ENCODE peak calls at places on chromosomes 2 and 18, in six cellular contexts. One of them, this sample, is unnamed.

GRCh38 chr2:2848198-2848597 is 517.1 kb upstream of the MYT1L start:
- DNase-seq in pancreas: no peak
- DNase-seq in mammary epithelial cell: no peak
- DNase-seq in colonic mucosa: no peak
- DNase-seq in upper lobe of left lung: no peak
- DNase-seq in ovary: no peak
- DNase-seq in this sample: no peak

GRCh38 chr2:75592028-75592427 is 31.3 kb upstream of the EVA1A start:
- DNase-seq in mammary epithelial cell: peak
- DNase-seq in ovary: no peak
- DNase-seq in colonic mucosa: no peak
- DNase-seq in upper lobe of left lung: no peak
- DNase-seq in pancreas: no peak
- DNase-seq in this sample: peak

GRCh38 chr2:1538663-1539062 is 125.4 kb downstream of the TPO start:
- DNase-seq in colonic mucosa: no peak
- DNase-seq in pancreas: no peak
- DNase-seq in mammary epithelial cell: no peak
- DNase-seq in ovary: no peak
- DNase-seq in upper lobe of left lung: no peak
- DNase-seq in this sample: peak

GRCh38 chr2:3059111-3059990 is 318.3 kb downstream of the EIPR1 start:
- DNase-seq in colonic mucosa: no peak
- DNase-seq in mammary epithelial cell: no peak
- DNase-seq in ovary: no peak
- DNase-seq in pancreas: no peak
- DNase-seq in upper lobe of left lung: no peak
- DNase-seq in this sample: no peak

GRCh38 chr2:207484444-207485391 is 45.0 kb upstream of the CREB1 start:
- DNase-seq in pancreas: no peak
- DNase-seq in colonic mucosa: no peak
- DNase-seq in mammary epithelial cell: no peak
- DNase-seq in ovary: no peak
- DNase-seq in upper lobe of left lung: no peak
- DNase-seq in this sample: no peak

GRCh38 chr2:240143801-240144648 is 3.6 kb upstream of the OTOS start:
- DNase-seq in upper lobe of left lung: peak
- DNase-seq in ovary: peak
- DNase-seq in mammary epithelial cell: no peak
- DNase-seq in pancreas: peak
- DNase-seq in colonic mucosa: peak
- DNase-seq in this sample: peak

GRCh38 chr18:48412339-48412929 is 3.3 kb upstream of the ZBTB7C start:
- DNase-seq in pancreas: no peak
- DNase-seq in ovary: no peak
- DNase-seq in upper lobe of left lung: no peak
- DNase-seq in colonic mucosa: peak
- DNase-seq in mammary epithelial cell: no peak
- DNase-seq in this sample: peak

GRCh38 chr2:27720004-27720551 is 51.4 kb upstream of the MRPL33 start:
- DNase-seq in pancreas: no peak
- DNase-seq in upper lobe of left lung: peak
- DNase-seq in colonic mucosa: no peak
- DNase-seq in ovary: no peak
- DNase-seq in mammary epithelial cell: peak
- DNase-seq in this sample: peak

GRCh38 chr2:222319576-222320440 is 21.0 kb upstream of the PAX3 start:
- DNase-seq in ovary: no peak
- DNase-seq in pancreas: peak
- DNase-seq in colonic mucosa: peak
- DNase-seq in mammary epithelial cell: peak
- DNase-seq in upper lobe of left lung: peak
- DNase-seq in this sample: peak

GRCh38 chr2:160928854-160929301 is 231.3 kb upstream of the TANK start:
- DNase-seq in mammary epithelial cell: peak
- DNase-seq in upper lobe of left lung: no peak
- DNase-seq in ovary: no peak
- DNase-seq in pancreas: no peak
- DNase-seq in colonic mucosa: no peak
- DNase-seq in this sample: peak

GRCh38 chr2:202762546-202762945 is 109.0 kb downstream of the ICA1L start:
- DNase-seq in upper lobe of left lung: no peak
- DNase-seq in colonic mucosa: no peak
- DNase-seq in ovary: no peak
- DNase-seq in mammary epithelial cell: no peak
- DNase-seq in pancreas: no peak
- DNase-seq in this sample: no peak

DNA sequence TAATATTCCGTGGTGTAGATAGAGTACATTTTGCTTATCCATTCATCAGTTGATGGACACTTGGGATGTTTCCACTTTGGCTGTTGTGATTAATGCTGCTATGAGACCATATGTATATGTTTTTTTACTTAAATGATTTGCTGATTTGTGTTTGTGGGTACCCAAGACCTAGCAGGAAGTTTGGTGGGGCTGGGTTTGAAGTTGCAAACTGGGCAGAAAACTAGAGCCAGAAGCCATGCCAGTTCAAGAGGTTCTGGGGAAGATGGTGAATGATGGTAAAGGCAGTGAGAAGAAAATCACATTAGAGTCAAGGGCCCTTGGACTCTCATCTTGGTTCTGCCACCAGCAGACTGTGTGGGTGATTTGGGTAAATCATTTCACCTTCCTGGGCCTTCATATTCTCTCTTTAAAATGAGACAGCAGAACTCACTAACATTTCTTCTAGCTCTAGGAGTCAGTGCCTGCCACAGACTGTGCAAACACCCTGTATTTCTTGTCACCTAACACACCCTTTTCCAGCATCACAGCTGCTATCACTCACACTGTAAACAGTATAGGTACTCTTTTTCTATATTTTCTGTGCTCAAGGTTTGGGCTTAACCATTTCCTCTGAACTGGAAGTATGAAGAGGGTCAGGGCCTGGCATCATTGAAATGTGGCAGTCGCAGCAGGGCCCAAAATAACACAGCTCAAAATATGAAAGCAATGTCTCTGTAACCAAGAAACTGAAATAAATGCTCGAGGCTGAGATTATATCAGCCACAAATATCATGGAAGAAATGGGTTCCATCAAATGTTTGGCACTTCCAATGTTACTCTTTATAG is 8.3 kb upstream of the CTLA4 start:
- DNase-seq in colonic mucosa: no peak
- DNase-seq in pancreas: no peak
- DNase-seq in upper lobe of left lung: no peak
- DNase-seq in ovary: no peak
- DNase-seq in mammary epithelial cell: no peak
- DNase-seq in this sample: no peak
- H3K27ac ChIP-seq in colonic mucosa: no peak
- H3K27ac ChIP-seq in pancreas: no peak
- H3K27ac ChIP-seq in upper lobe of left lung: no peak
- H3K27ac ChIP-seq in ovary: no peak
- H3K27ac ChIP-seq in mammary epithelial cell: no peak
- H3K27ac ChIP-seq in this sample: no peak

GRCh38 chr2:234414591-234414990 is 82.3 kb downstream of the ARL4C start:
- DNase-seq in pancreas: no peak
- DNase-seq in ovary: no peak
- DNase-seq in colonic mucosa: no peak
- DNase-seq in mammary epithelial cell: no peak
- DNase-seq in upper lobe of left lung: no peak
- DNase-seq in this sample: no peak

GRCh38 chr2:234411793-234412192 is 85.1 kb downstream of the ARL4C start:
- DNase-seq in ovary: no peak
- DNase-seq in mammary epithelial cell: no peak
- DNase-seq in pancreas: no peak
- DNase-seq in colonic mucosa: no peak
- DNase-seq in upper lobe of left lung: no peak
- DNase-seq in this sample: no peak

GRCh38 chr2:234419726-234420125 is 77.2 kb downstream of the ARL4C start:
- DNase-seq in ovary: no peak
- DNase-seq in colonic mucosa: no peak
- DNase-seq in mammary epithelial cell: no peak
- DNase-seq in pancreas: no peak
- DNase-seq in upper lobe of left lung: no peak
- DNase-seq in this sample: no peak

GRCh38 chr2:234412726-234413125 is 84.2 kb downstream of the ARL4C start:
- DNase-seq in mammary epithelial cell: peak
- DNase-seq in pancreas: no peak
- DNase-seq in colonic mucosa: peak
- DNase-seq in upper lobe of left lung: no peak
- DNase-seq in ovary: no peak
- DNase-seq in this sample: peak

DNA sequence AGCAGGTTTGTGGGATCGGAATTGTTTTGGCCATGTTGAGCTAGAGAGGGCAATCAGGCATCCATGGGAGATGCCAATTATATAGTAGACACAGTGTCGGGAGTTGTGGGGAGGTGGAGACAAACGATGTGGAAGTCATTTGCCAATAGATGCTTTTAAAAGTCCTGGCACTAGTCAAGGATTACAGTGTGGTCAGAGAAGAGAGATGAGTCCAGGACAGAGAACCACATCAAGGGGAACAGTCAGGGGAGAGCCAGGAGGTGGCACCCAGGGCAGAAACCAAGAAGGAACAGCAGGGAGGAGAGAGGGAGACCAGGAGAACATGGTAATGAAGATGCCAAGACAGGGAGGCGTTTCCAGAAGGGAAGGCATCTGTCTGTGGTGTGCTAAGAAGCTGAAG is 81.2 kb downstream of the ARL4C start:
- DNase-seq in mammary epithelial cell: no peak
- DNase-seq in pancreas: no peak
- DNase-seq in ovary: no peak
- DNase-seq in upper lobe of left lung: no peak
- DNase-seq in colonic mucosa: no peak
- DNase-seq in this sample: no peak
- H3K27ac ChIP-seq in mammary epithelial cell: no peak
- H3K27ac ChIP-seq in pancreas: no peak
- H3K27ac ChIP-seq in ovary: no peak
- H3K27ac ChIP-seq in upper lobe of left lung: no peak
- H3K27ac ChIP-seq in colonic mucosa: no peak
- H3K27ac ChIP-seq in this sample: no peak

GRCh38 chr2:96114546-96114902 is 1.8 kb downstream of the ADRA2B start:
- DNase-seq in mammary epithelial cell: no peak
- DNase-seq in pancreas: peak
- DNase-seq in ovary: no peak
- DNase-seq in colonic mucosa: no peak
- DNase-seq in upper lobe of left lung: no peak
- DNase-seq in this sample: no peak
- H3K27ac ChIP-seq in mammary epithelial cell: no peak
- H3K27ac ChIP-seq in pancreas: no peak
- H3K27ac ChIP-seq in ovary: no peak
- H3K27ac ChIP-seq in colonic mucosa: no peak
- H3K27ac ChIP-seq in upper lobe of left lung: no peak
- H3K27ac ChIP-seq in this sample: no peak

DNA sequence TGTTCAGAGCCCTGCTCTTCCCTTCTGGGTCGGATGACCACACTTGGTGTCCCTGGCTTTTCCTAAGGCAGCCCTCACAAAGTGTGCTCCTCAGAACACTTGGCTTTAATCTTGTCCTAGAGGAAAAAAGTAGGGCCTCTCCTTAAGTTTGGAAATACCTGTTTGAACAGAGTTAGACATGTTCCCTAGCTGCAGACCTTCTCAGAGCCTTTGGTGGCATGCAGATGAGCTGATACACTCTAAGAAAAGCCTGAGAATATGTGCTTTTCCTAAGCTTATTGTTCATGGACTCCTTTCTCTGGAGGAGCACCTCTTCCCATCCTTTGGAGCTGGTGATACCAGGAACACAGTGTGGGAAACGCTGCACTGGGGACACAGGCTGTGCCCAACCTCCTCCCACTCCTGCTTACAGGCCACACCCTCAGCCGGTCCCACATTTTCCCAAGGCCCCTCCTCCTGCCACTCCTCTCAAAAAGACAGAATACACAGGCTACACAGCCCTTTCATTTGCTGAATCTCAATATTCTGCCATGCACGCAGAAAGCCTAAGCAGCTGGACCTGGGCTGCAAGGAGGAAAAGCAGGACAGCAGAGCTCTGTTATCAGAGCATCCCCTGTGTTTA is 443.6 kb downstream of the NBAS start:
- DNase-seq in colonic mucosa: no peak
- DNase-seq in ovary: no peak
- DNase-seq in pancreas: no peak
- DNase-seq in mammary epithelial cell: no peak
- DNase-seq in upper lobe of left lung: no peak
- DNase-seq in this sample: no peak
- H3K27ac ChIP-seq in colonic mucosa: no peak
- H3K27ac ChIP-seq in ovary: no peak
- H3K27ac ChIP-seq in pancreas: no peak
- H3K27ac ChIP-seq in mammary epithelial cell: no peak
- H3K27ac ChIP-seq in upper lobe of left lung: no peak
- H3K27ac ChIP-seq in this sample: no peak

GRCh38 chr2:159227467-159227866 is 59.0 kb downstream of the WDSUB1 start:
- DNase-seq in mammary epithelial cell: no peak
- DNase-seq in colonic mucosa: no peak
- DNase-seq in pancreas: no peak
- DNase-seq in upper lobe of left lung: no peak
- DNase-seq in ovary: no peak
- DNase-seq in this sample: peak

GRCh38 chr2:159226608-159227007 is 59.9 kb downstream of the WDSUB1 start:
- DNase-seq in colonic mucosa: no peak
- DNase-seq in mammary epithelial cell: no peak
- DNase-seq in ovary: no peak
- DNase-seq in pancreas: no peak
- DNase-seq in upper lobe of left lung: no peak
- DNase-seq in this sample: no peak

GRCh38 chr2:159229476-159230144 is 56.9 kb downstream of the WDSUB1 start:
- DNase-seq in upper lobe of left lung: peak
- DNase-seq in colonic mucosa: no peak
- DNase-seq in mammary epithelial cell: no peak
- DNase-seq in pancreas: no peak
- DNase-seq in ovary: no peak
- DNase-seq in this sample: no peak

GRCh38 chr2:159228006-159228655 is 58.4 kb downstream of the WDSUB1 start:
- DNase-seq in mammary epithelial cell: no peak
- DNase-seq in ovary: no peak
- DNase-seq in upper lobe of left lung: no peak
- DNase-seq in pancreas: no peak
- DNase-seq in colonic mucosa: no peak
- DNase-seq in this sample: peak

GRCh38 chr2:159230145-159230877 is 56.2 kb downstream of the WDSUB1 start:
- DNase-seq in ovary: no peak
- DNase-seq in mammary epithelial cell: no peak
- DNase-seq in pancreas: no peak
- DNase-seq in colonic mucosa: no peak
- DNase-seq in upper lobe of left lung: no peak
- DNase-seq in this sample: no peak
- H3K27ac ChIP-seq in ovary: no peak
- H3K27ac ChIP-seq in mammary epithelial cell: no peak
- H3K27ac ChIP-seq in pancreas: no peak
- H3K27ac ChIP-seq in colonic mucosa: no peak
- H3K27ac ChIP-seq in upper lobe of left lung: peak
- H3K27ac ChIP-seq in this sample: no peak

DNA sequence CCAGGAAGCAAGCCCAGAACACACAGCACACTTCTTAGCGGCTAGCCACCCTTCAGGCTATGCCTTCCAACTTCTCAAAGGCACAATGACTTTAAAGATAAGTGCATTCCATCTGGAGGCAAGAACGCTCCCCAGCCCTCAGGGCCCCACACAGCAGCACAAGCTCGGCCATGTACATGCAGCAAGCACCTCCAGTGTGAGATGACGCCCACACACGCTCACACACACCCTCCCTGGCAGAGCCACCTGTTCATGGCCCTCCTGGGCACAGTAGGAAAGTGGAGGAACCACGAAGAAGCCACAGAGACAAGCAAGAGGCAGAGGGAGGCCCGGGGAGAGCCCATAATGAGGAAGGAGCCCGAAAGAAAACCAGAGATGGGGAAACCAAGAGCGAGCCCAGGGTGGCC is 21.7 kb downstream of the BIN1 start:
- DNase-seq in mammary epithelial cell: peak
- DNase-seq in ovary: no peak
- DNase-seq in upper lobe of left lung: peak
- DNase-seq in colonic mucosa: no peak
- DNase-seq in pancreas: no peak
- DNase-seq in this sample: peak
- H3K27ac ChIP-seq in mammary epithelial cell: no peak
- H3K27ac ChIP-seq in ovary: peak
- H3K27ac ChIP-seq in upper lobe of left lung: peak
- H3K27ac ChIP-seq in colonic mucosa: peak
- H3K27ac ChIP-seq in pancreas: no peak
- H3K27ac ChIP-seq in this sample: no peak